ENCODE peak calls at places on chromosomes 7 and 10, in ten cellular contexts. One of them, this sample, is unnamed.

GRCh38 chr10:128084364-128084763 is 41.9 kb downstream of the MKI67 start:
- DNase-seq in retina: no peak
- DNase-seq in neural crest cell: no peak
- DNase-seq in left colon: no peak
- DNase-seq in H9: peak
- DNase-seq in WTC11: no peak
- DNase-seq in colonic mucosa: no peak
- DNase-seq in left cardiac atrium: no peak
- DNase-seq in NCI-H774: no peak
- DNase-seq in GM06990: no peak
- DNase-seq in this sample: no peak

GRCh38 chr7:22193361-22194016 is 163.5 kb downstream of the RAPGEF5 start:
- DNase-seq in retina: peak
- DNase-seq in neural crest cell: peak
- DNase-seq in left colon: no peak
- DNase-seq in H9: peak
- DNase-seq in WTC11: peak
- DNase-seq in colonic mucosa: no peak
- DNase-seq in left cardiac atrium: peak
- DNase-seq in NCI-H774: no peak
- DNase-seq in GM06990: no peak
- DNase-seq in this sample: peak

GRCh38 chr7:34058791-34059550 is 153.6 kb downstream of the BMPER start:
- DNase-seq in retina: peak
- DNase-seq in neural crest cell: no peak
- DNase-seq in left colon: no peak
- DNase-seq in H9: no peak
- DNase-seq in WTC11: peak
- DNase-seq in colonic mucosa: no peak
- DNase-seq in left cardiac atrium: no peak
- DNase-seq in NCI-H774: no peak
- DNase-seq in GM06990: no peak
- DNase-seq in this sample: no peak

GRCh38 chr10:80739963-80740715 is 202.4 kb downstream of the SH2D4B start:
- DNase-seq in retina: no peak
- DNase-seq in neural crest cell: no peak
- DNase-seq in left colon: no peak
- DNase-seq in H9: peak
- DNase-seq in WTC11: peak
- DNase-seq in colonic mucosa: no peak
- DNase-seq in left cardiac atrium: no peak
- DNase-seq in NCI-H774: no peak
- DNase-seq in GM06990: no peak
- DNase-seq in this sample: no peak

GRCh38 chr7:92158660-92159575 is 20.0 kb downstream of the LRRD1 start:
- DNase-seq in retina: no peak
- DNase-seq in neural crest cell: no peak
- DNase-seq in left colon: no peak
- DNase-seq in H9: no peak
- DNase-seq in WTC11: no peak
- DNase-seq in colonic mucosa: no peak
- DNase-seq in left cardiac atrium: no peak
- DNase-seq in NCI-H774: no peak
- DNase-seq in GM06990: no peak
- DNase-seq in this sample: no peak

GRCh38 chr7:2164156-2164555 is 68.6 kb downstream of the MAD1L1 start:
- DNase-seq in retina: no peak
- DNase-seq in neural crest cell: no peak
- DNase-seq in left colon: no peak
- DNase-seq in H9: no peak
- DNase-seq in WTC11: no peak
- DNase-seq in colonic mucosa: no peak
- DNase-seq in left cardiac atrium: no peak
- DNase-seq in NCI-H774: no peak
- DNase-seq in GM06990: no peak
- DNase-seq in this sample: no peak

GRCh38 chr7:54179321-54180029 is 362.7 kb upstream of the VSTM2A start:
- DNase-seq in retina: no peak
- DNase-seq in neural crest cell: no peak
- DNase-seq in left colon: no peak
- DNase-seq in H9: no peak
- DNase-seq in WTC11: no peak
- DNase-seq in colonic mucosa: no peak
- DNase-seq in left cardiac atrium: no peak
- DNase-seq in NCI-H774: no peak
- DNase-seq in GM06990: no peak
- DNase-seq in this sample: no peak

GRCh38 chr7:2012044-2012900 is 220.5 kb downstream of the MAD1L1 start:
- DNase-seq in retina: no peak
- DNase-seq in neural crest cell: no peak
- DNase-seq in left colon: no peak
- DNase-seq in H9: no peak
- DNase-seq in WTC11: no peak
- DNase-seq in colonic mucosa: no peak
- DNase-seq in left cardiac atrium: peak
- DNase-seq in NCI-H774: no peak
- DNase-seq in GM06990: no peak
- DNase-seq in this sample: peak

GRCh38 chr7:19648791-19649190 is 60.0 kb downstream of the POLR1F start:
- DNase-seq in retina: no peak
- DNase-seq in neural crest cell: no peak
- DNase-seq in left colon: no peak
- DNase-seq in H9: no peak
- DNase-seq in WTC11: no peak
- DNase-seq in colonic mucosa: no peak
- DNase-seq in left cardiac atrium: no peak
- DNase-seq in NCI-H774: no peak
- DNase-seq in GM06990: no peak
- DNase-seq in this sample: no peak

GRCh38 chr7:98250789-98251188 is 1.2 kb downstream of the TECPR1 start:
- DNase-seq in retina: no peak
- DNase-seq in neural crest cell: no peak
- DNase-seq in left colon: peak
- DNase-seq in H9: no peak
- DNase-seq in WTC11: no peak
- DNase-seq in colonic mucosa: peak
- DNase-seq in left cardiac atrium: no peak
- DNase-seq in NCI-H774: no peak
- DNase-seq in GM06990: no peak
- DNase-seq in this sample: no peak

GRCh38 chr7:38751416-38751815 is 120.2 kb upstream of the AMPH start:
- DNase-seq in retina: no peak
- DNase-seq in neural crest cell: no peak
- DNase-seq in left colon: no peak
- DNase-seq in H9: no peak
- DNase-seq in WTC11: no peak
- DNase-seq in colonic mucosa: no peak
- DNase-seq in left cardiac atrium: no peak
- DNase-seq in NCI-H774: no peak
- DNase-seq in GM06990: no peak
- DNase-seq in this sample: no peak

GRCh38 chr10:21488954-21489446 is 36.5 kb downstream of the SKIDA1 start:
- DNase-seq in retina: no peak
- DNase-seq in neural crest cell: no peak
- DNase-seq in left colon: no peak
- DNase-seq in H9: no peak
- DNase-seq in WTC11: no peak
- DNase-seq in colonic mucosa: no peak
- DNase-seq in left cardiac atrium: no peak
- DNase-seq in NCI-H774: no peak
- DNase-seq in GM06990: no peak
- DNase-seq in this sample: no peak

GRCh38 chr10:71713135-71714040 is 6.2 kb downstream of the C10orf105 start:
- DNase-seq in retina: no peak
- DNase-seq in neural crest cell: no peak
- DNase-seq in left colon: peak
- DNase-seq in H9: no peak
- DNase-seq in WTC11: no peak
- DNase-seq in colonic mucosa: peak
- DNase-seq in left cardiac atrium: peak
- DNase-seq in NCI-H774: no peak
- DNase-seq in GM06990: no peak
- DNase-seq in this sample: peak

GRCh38 chr10:5890519-5890878 is 456 bp downstream of the FBH1 start:
- DNase-seq in retina: peak
- DNase-seq in neural crest cell: peak
- DNase-seq in left colon: peak
- DNase-seq in H9: no peak
- DNase-seq in WTC11: peak
- DNase-seq in colonic mucosa: peak
- DNase-seq in left cardiac atrium: peak
- DNase-seq in NCI-H774: no peak
- DNase-seq in GM06990: peak
- DNase-seq in this sample: no peak

GRCh38 chr10:93463723-93464511 is 18.2 kb downstream of the MYOF start:
- DNase-seq in retina: no peak
- DNase-seq in neural crest cell: no peak
- DNase-seq in left colon: no peak
- DNase-seq in H9: no peak
- DNase-seq in WTC11: no peak
- DNase-seq in colonic mucosa: no peak
- DNase-seq in left cardiac atrium: peak
- DNase-seq in NCI-H774: no peak
- DNase-seq in GM06990: no peak
- DNase-seq in this sample: no peak

GRCh38 chr7:87480386-87480785 is 4.9 kb upstream of the ABCB4 start:
- DNase-seq in retina: no peak
- DNase-seq in neural crest cell: no peak
- DNase-seq in left colon: no peak
- DNase-seq in H9: no peak
- DNase-seq in WTC11: no peak
- DNase-seq in colonic mucosa: no peak
- DNase-seq in left cardiac atrium: no peak
- DNase-seq in NCI-H774: no peak
- DNase-seq in GM06990: no peak
- DNase-seq in this sample: no peak

GRCh38 chr10:132722391-132722790 is 63.6 kb downstream of the NKX6-2 start:
- DNase-seq in retina: peak
- DNase-seq in neural crest cell: no peak
- DNase-seq in left colon: no peak
- DNase-seq in H9: no peak
- DNase-seq in WTC11: no peak
- DNase-seq in colonic mucosa: no peak
- DNase-seq in left cardiac atrium: no peak
- DNase-seq in NCI-H774: no peak
- DNase-seq in GM06990: no peak
- DNase-seq in this sample: no peak

This sample was measured in left ventricle myocardium inferior.